ENCODE peak calls at places on chromosomes 7 and 10, in four cellular contexts. H, C, J and F are unnamed samples.

GRCh38 chr10:49237985-49238384 is 49.8 kb upstream of the TMEM273 start:
- DNase-seq in H (no peak), C (no peak), J (no peak), F (no peak)

GRCh38 chr7:53500076-53500475 is 464.6 kb downstream of the POM121L12 start:
- DNase-seq in H (no peak), C (no peak), J (no peak), F (peak)

GRCh38 chr10:20993387-20994170 is 96.5 kb upstream of the NEBL start:
- DNase-seq in H (no peak), C (no peak), J (peak), F (peak)

GRCh38 chr7:101869026-101869900 is 51.8 kb downstream of the CUX1 start:
- DNase-seq in H (no peak), C (no peak), J (no peak), F (no peak)

GRCh38 chr10:114042895-114043531 is 653 bp upstream of the ADRB1 start:
- DNase-seq in H (peak), C (peak), J (peak), F (peak)

GRCh38 chr10:30169342-30169741 is 110.0 kb upstream of the JCAD start:
- DNase-seq in H (no peak), C (no peak), J (no peak), F (no peak)

GRCh38 chr7:74064696-74065095 is 18.9 kb upstream of the LIMK1 start:
- DNase-seq in H (no peak), C (no peak), J (no peak), F (no peak)

GRCh38 chr7:7424151-7424873 is 111.4 kb downstream of the COL28A1 start:
- DNase-seq in H (peak), C (peak), J (peak), F (peak)

GRCh38 chr7:23012797-23013714 is 874 bp downstream of the HYCC1 start:
- DNase-seq in H (no peak), C (peak), J (peak), F (peak)

GRCh38 chr7:5396999-5397656 is 26.5 kb downstream of the TNRC18 start:
- DNase-seq in H (peak), C (peak), J (peak), F (peak)
- H3K4me3 ChIP-seq in H (peak), C (peak), J (peak), F (peak)

DNA sequence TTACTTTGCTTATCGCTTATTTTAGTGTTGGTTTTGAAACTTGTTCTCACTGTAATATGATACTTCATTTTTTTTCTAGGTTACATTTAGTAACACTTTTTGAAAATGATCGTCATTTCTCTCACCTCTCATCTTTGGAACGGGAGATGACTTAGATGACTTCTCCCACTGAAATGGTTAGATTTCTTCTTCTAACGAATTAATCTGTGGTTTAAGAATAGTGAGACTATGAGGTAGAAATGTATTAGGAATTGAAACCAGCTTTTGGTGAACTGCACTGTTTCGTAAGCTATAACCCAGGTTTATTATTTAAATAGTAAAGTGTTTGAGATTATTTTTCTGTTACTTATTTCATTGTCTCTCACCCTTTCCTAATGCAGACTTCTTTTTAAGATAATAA is 93.7 kb downstream of the PRR15 start:
- DNase-seq in H (no peak), C (no peak), J (no peak), F (no peak)
- H3K4me3 ChIP-seq in H (no peak), C (no peak), J (no peak), F (no peak)

DNA sequence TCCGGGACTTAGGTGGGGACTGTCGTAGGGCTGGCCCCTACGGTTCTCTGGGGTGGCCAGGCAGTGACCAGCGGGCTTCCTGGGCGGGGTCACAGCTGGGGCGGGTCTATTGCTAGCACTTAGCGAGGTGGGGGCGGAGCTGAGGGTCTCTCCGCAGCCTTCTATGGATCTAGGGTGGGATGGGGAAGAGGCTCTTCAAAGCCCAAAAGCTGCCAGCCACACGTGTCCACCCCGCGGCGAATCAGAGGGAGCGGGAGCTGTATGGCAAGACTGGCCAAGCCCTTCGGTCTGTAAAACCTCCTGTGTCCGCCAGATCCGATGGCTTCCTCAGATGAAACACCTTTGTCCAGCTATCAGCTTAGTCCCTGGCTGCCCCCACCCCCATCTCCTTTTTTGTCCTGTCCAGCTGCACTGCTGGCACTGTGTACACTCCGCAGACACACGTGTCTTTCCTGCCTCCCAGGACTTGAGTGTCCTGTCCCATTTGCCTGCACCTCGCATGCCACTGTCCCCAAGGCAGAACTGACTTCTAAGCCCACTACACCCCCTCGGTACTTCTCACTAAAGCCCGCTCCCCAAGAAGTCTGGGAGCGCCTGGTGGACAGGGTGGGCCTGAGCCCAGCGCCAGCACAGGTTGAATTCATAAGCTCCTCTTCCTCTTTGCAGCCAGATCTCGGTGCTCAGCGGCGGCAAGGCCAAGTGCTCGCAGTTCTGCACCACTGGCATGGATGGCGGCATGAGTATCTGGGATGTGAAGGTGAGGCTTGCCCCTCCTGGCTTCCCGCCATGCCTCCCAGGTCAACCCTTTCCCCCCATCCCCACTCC is 14.8 kb downstream of the PDAP1 start:
- DNase-seq in H (no peak), C (peak), J (peak), F (no peak)
- H3K4me3 ChIP-seq in H (no peak), C (peak), J (no peak), F (peak)

GRCh38 chr10:79981356-79981672 is 32.4 kb upstream of the SFTPD start:
- DNase-seq in H (no peak), C (no peak), J (no peak), F (no peak)

GRCh38 chr10:79982861-79983260 is 34.0 kb upstream of the SFTPD start:
- DNase-seq in H (no peak), C (no peak), J (no peak), F (no peak)

GRCh38 chr10:79981673-79982485 is 33.0 kb upstream of the SFTPD start:
- DNase-seq in H (peak), C (peak), J (peak), F (peak)

GRCh38 chr10:79983286-79983909 is 34.5 kb upstream of the SFTPD start:
- DNase-seq in H (no peak), C (no peak), J (no peak), F (no peak)

GRCh38 chr10:79982486-79982800 is 33.5 kb upstream of the SFTPD start:
- DNase-seq in H (peak), C (no peak), J (no peak), F (peak)
- H3K4me3 ChIP-seq in H (peak), C (peak), J (peak), F (peak)

DNA sequence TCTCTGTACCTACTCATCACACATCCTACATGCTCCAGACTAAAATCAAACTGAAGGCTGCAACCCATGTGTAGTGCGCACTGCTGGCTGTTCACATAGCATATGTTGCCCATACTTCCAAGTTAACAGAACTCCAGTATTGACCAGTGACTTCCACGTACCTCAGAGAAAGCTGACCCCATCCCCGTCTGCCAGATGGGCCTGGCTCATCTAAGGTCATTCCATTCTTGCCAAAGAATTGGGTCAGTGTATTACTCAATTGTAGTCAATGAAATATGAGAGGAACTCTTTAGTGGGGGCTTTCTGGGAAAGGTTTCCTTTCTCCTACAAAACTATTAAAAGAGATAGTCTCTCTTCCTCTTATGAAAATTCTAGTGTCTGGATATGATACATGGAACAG is 238.7 kb downstream of the COBL start:
- DNase-seq in H (no peak), C (peak), J (peak), F (no peak)
- H3K4me3 ChIP-seq in H (no peak), C (no peak), J (no peak), F (no peak)

GRCh38 chr7:27185013-27185707 is at the start of gene HOXA11:
- DNase-seq in H (peak), C (peak), J (peak), F (peak)
- H3K4me3 ChIP-seq in H (peak), C (peak), J (peak), F (peak)

GRCh38 chr7:157496426-157497275 is 159.8 kb downstream of the DNAJB6 start:
- DNase-seq in H (no peak), C (peak), J (no peak), F (no peak)
- H3K4me3 ChIP-seq in H (no peak), C (no peak), J (no peak), F (no peak)

GRCh38 chr10:122310311-122311050 is 39.4 kb downstream of the BTBD16 start:
- DNase-seq in H (peak), C (no peak), J (no peak), F (peak)
- H3K4me3 ChIP-seq in H (no peak), C (no peak), J (no peak), F (no peak)

DNA sequence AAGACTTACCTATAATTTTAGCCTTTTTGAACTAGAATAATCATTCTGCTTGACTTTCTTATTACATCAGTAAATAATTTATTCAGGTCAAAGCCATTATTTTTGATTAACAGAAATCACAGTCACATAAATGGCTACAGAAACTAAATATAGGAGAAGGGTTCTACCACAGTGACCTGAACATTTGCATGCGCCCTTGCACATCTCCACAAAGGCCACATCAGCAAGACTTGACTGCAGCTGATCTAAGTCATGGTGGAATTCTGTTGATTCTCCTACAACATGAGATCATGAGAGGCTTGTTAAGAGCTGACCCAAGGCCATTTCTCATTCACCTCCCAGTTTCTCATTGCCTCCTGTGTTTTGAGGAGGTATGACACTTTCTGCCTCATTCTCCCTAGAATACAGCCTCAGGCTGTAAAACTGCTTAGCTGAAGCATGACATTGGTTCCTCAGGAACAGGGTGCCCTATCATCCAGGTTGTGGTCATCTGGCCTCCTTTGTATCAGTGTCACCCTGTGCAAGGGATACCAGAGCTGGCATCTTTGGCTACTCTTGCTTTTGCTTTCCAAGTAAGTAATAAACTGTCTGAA is 6.7 kb upstream of the IMMP2L start:
- DNase-seq in H (no peak), C (no peak), J (no peak), F (peak)
- H3K4me3 ChIP-seq in H (no peak), C (no peak), J (no peak), F (no peak)